ENCODE peak calls at places on chromosomes 16 and 17, in four cellular contexts. I is stimulated activated naive B cell treated with anti-CD40 and anti-IgM and Interleukin-4, amounts not matched to agents 10 μg/mL and 1 μg/mL and 100 μg/mL, for 72 hours; C is GM10248; R is NCI-H526. N is an unnamed sample.

GRCh38 chr16:50953266-50953665 is 197.8 kb downstream of the SALL1 start:
- DNase-seq in R (no peak), I (no peak), C (no peak), N (no peak)

GRCh38 chr17:77882481-77883212 is 75.9 kb upstream of the TNRC6C start:
- DNase-seq in I (peak), C (peak), R (no peak), N (peak)

GRCh38 chr17:56756536-56756935 is 77.2 kb downstream of the C17orf67 start:
- DNase-seq in R (no peak), C (no peak), I (no peak), N (no peak)

GRCh38 chr17:8710766-8711165 is 33.9 kb downstream of the CCDC42 start:
- DNase-seq in R (no peak), I (no peak), C (no peak), N (no peak)

GRCh38 chr17:73519621-73520368 is 124.5 kb downstream of the SDK2 start:
- DNase-seq in C (no peak), I (no peak), R (no peak), N (no peak)

GRCh38 chr16:2156025-2156848 is 655 bp downstream of the TRAF7 start:
- DNase-seq in I (no peak), C (no peak), R (no peak), N (no peak)

GRCh38 chr16:73813523-73813922 is 483.1 kb upstream of the PSMD7 start:
- DNase-seq in R (no peak), C (no peak), I (no peak), N (no peak)

GRCh38 chr17:67569873-67570272 is 147.9 kb upstream of the NOL11 start:
- DNase-seq in C (no peak), R (no peak), I (peak), N (peak)

N was measured in GM13976.